ENCODE peak calls at places on chromosomes 4 and X, in six cellular contexts. T is fibroblast of lung, W is DMS153, C is activated T-cell treated with anti-CD3 and anti-CD28 coated beads for 1 hour, D is Calu3, Z is left colon. Q is an unnamed sample.

GRCh38 chrX:49951524-49952193 is 29.3 kb downstream of the CLCN5 start:
- DNase-seq in T (peak), W (no peak), C (no peak), D (no peak), Z (no peak), Q (no peak)

GRCh38 chr4:139743027-139743426 is 77.4 kb downstream of the MGST2 start:
- DNase-seq in T (no peak), W (no peak), C (no peak), D (no peak), Z (no peak), Q (no peak)

GRCh38 chr4:152926959-152927358 is 9.2 kb upstream of the FHDC1 start:
- DNase-seq in T (no peak), W (no peak), C (no peak), D (no peak), Z (no peak), Q (no peak)

GRCh38 chr4:82354788-82355187 is 19.0 kb downstream of the HNRNPD start:
- DNase-seq in T (no peak), W (no peak), C (no peak), D (no peak), Z (no peak), Q (no peak)

GRCh38 chr4:71498002-71498401 is 159.2 kb downstream of the SLC4A4 start:
- DNase-seq in T (peak), W (peak), C (no peak), D (no peak), Z (no peak), Q (no peak)

GRCh38 chr4:113708250-113708649 is 53.3 kb downstream of the CAMK2D start:
- DNase-seq in T (peak), W (no peak), C (no peak), D (no peak), Z (peak), Q (no peak)

GRCh38 chr4:186765138-186765537 is 41.5 kb upstream of the FAT1 start:
- DNase-seq in T (peak), W (no peak), C (no peak), D (peak), Z (peak), Q (peak)

GRCh38 chr4:79241846-79242245 is 84.0 kb downstream of the NAA11 start:
- DNase-seq in T (peak), W (no peak), C (no peak), D (no peak), Z (no peak), Q (no peak)

GRCh38 chr4:106985830-106986229 is 50.3 kb downstream of the DKK2 start:
- DNase-seq in T (no peak), W (no peak), C (no peak), D (no peak), Z (no peak), Q (no peak)

GRCh38 chrX:43500240-43500639 is 155.9 kb upstream of the MAOA start:
- DNase-seq in T (no peak), W (no peak), C (no peak), D (no peak), Z (no peak), Q (no peak)